ENCODE peak calls at places on chromosomes 5 and 9, in four cellular contexts. O, W, E and C are unnamed samples.

GRCh38 chr5:505946-506555 is 18.2 kb downstream of the SLC9A3 start:
- DNase-seq in E (no peak), O (no peak), W (no peak), C (no peak)

GRCh38 chr5:124725622-124726258 is 20.7 kb downstream of the ZNF608 start:
- DNase-seq in O (no peak), W (no peak), E (no peak), C (no peak)

GRCh38 chr5:98639258-98639657 is 134.2 kb upstream of the RGMB start:
- DNase-seq in O (no peak), E (no peak), W (no peak), C (no peak)

GRCh38 chr5:32522429-32523143 is 62.8 kb upstream of the SUB1 start:
- DNase-seq in W (peak), E (peak), O (no peak), C (no peak)

GRCh38 chr5:154523704-154524103 is 45.7 kb upstream of the HAND1 start:
- DNase-seq in O (no peak), W (peak), E (no peak), C (no peak)

GRCh38 chr9:112360047-112360804 is 19.7 kb upstream of the HSDL2 start:
- DNase-seq in O (no peak), W (no peak), E (no peak), C (no peak)

GRCh38 chr5:12659675-12660074 is 755.4 kb upstream of the CTNND2 start:
- DNase-seq in W (no peak), O (no peak), E (no peak), C (no peak)

GRCh38 chr5:73303139-73304079 is 130.4 kb downstream of the TMEM174 start:
- DNase-seq in W (no peak), E (no peak), O (no peak), C (no peak)

GRCh38 chr5:128498844-128499455 is 39.1 kb downstream of the FBN2 start:
- DNase-seq in W (no peak), E (no peak), O (no peak), C (peak)

GRCh38 chr9:77820293-77820954 is 172.3 kb upstream of the GNA14 start:
- DNase-seq in E (no peak), W (no peak), O (no peak), C (no peak)

GRCh38 chr5:123132330-123132729 is 43.3 kb downstream of the PRDM6 start:
- DNase-seq in W (no peak), E (no peak), O (no peak), C (no peak)

GRCh38 chr9:69660304-69660703 is 11.9 kb downstream of the APBA1 start:
- DNase-seq in O (no peak), W (no peak), E (no peak), C (no peak)

GRCh38 chr9:69653261-69653660 is 18.9 kb downstream of the APBA1 start:
- DNase-seq in W (no peak), O (no peak), E (no peak), C (no peak)

GRCh38 chr9:69658987-69659677 is 13.0 kb downstream of the APBA1 start:
- DNase-seq in E (no peak), W (no peak), O (no peak), C (no peak)

GRCh38 chr9:69657269-69657668 is 14.9 kb downstream of the APBA1 start:
- DNase-seq in W (no peak), E (no peak), O (no peak), C (no peak)

DNA sequence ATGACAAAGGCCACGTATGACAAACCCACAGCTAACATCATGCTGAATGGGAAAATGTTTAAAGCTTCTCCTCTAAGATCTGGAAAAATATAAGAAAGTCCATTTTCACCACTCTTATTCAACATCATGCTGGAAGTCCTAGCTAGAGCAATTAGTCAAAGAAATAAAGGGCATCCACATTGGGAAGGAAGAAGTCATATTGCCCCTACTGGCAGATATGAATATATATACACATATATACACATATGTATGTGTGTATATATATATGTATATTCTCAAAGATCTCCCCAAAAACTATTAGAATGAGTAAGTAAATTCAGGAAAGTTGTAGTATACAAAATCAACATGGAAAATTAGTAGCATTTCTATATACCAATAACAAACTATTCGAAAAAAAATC is 17.1 kb downstream of the APBA1 start:
- DNase-seq in W (no peak), E (no peak), O (no peak), C (no peak)
- TF ChIP-seq CTCF in W (no peak), E (no peak), O (no peak), C (no peak)

DNA sequence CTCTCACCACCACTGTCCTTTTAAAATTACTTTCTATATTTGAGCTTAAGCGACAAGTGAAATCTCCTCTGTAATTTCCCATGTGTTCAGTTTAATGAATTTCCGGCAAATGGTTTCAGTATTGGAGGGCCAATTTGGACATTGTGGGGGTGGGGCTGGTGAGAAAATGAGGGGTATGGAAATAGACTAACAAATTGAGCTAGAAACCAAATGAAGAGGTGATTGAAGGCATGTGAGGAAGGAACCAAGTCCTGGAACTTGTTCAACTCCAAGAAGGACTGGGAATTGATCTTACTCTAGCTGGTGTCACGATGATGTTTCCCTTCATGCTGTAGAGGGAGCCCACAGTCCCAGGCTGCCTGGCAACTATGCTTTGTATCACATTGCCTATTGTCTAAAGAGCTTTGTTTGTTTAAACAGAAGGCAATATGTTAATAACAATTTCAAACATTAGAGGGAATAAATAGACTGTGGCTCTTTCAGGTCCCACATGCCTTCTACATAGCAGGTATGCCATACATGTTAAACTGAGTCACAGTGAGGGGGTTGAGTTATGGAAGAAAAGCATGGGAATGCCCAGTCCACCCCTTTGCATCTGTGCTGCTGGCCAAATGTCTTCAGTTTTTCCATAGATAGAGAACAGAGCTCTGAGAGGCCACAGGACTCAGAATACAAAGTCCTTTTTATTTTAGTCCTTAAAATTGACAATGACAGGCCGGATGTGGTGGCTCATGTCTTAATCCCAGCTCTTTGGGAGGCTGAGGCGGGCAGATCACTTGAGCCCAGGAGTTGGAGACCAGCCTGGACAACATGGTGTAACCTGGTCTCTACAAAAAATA is 25.0 kb upstream of the MATR3 start:
- DNase-seq in E (no peak), W (no peak), O (no peak), C (no peak)
- TF ChIP-seq CTCF in E (no peak), W (no peak), O (no peak), C (no peak)

DNA sequence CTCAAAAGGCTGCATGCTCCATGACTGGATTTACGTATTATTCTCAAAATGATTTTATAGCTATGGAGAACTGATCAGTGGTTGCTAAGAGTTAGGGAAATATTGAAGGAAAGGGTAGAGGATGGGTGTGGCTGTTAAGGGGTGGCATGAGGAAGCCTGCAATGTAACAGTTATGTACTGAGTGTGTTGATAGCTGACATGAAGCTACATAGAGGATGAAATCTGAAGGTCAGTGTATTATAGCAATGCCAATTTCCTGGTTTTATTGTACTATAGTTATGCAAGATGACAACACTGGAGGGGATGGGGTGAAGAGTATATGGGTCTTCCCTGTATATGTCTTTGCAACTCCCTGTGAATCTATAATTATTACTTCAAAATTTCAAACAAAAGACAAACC is 51.0 kb downstream of the TMEM245 start:
- DNase-seq in W (no peak), E (no peak), O (no peak), C (no peak)
- TF ChIP-seq CTCF in W (no peak), E (no peak), O (no peak), C (no peak)

DNA sequence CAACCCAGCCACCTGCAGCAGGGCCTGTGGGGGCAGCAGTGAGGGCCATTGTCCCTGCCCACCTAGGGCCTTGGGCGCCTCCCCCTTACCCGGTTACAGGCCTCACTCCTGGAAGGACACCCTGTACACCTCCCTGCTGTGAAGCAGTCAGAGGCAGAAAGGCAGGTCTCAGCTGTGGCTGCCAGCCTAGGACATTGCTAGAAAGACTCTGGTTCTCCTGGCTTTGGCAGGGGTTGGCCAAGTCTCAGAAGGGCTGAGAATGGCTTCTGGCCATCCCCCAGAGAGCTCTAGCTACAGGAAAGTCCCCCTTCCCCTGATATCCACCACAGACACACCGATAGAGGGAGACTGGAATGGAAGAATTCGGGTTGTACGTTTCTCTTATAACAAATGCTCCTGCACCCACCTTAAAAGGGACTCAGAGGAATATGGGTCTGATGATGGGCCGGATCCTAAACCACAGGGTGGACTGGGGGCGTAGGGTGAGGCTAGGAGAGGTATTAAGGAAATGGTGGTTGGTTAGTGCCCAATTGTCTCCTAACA is 2.4 kb downstream of the DNAJB5 start:
- DNase-seq in O (peak), E (peak), W (peak), C (no peak)
- TF ChIP-seq CTCF in O (no peak), E (no peak), W (no peak), C (peak)

DNA sequence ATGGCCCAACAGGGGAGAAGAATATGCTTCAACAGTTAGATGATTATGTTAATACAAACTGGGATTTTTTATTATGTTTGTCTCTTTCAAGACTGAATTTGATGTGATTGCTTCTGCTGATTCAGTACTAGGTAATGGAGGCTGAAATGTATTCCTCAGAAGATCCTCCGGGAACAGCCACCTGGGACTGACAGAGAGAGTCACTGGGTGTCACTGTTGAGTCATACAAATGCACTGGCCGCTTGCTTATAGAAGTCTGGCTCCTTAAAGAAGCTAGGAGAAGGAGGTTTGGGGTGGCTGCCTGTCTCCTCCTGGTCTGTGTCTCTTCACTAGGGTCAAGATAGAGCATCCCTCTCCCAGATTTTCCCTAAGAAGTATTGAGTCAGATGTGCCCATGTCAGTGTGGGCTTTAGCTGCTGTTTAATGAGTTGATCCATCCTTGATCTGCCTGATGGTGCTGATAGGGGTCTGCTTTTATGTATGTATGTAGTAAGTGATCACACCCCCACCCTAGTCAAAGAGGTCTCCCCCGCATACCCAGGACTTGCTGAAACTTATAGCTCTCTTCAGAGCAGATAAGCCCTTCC is 773.4 kb downstream of the BRINP1 start:
- DNase-seq in O (no peak), W (no peak), E (no peak), C (no peak)
- TF ChIP-seq CTCF in O (no peak), W (peak), E (no peak), C (peak)